ENCODE peak calls at places on chromosomes 5 and 9, in four cellular contexts. One of them, this sample, is unnamed.

GRCh38 chr5:75067434-75067833 is 15.1 kb upstream of the GCNT4 start:
- DNase-seq in germinal center: no peak
- DNase-seq in Peyer's patch: no peak
- DNase-seq in CD8-positive, alpha-beta T cell: no peak
- DNase-seq in this sample: no peak

GRCh38 chr5:141882594-141883183 is 4.5 kb upstream of the PCDH1 start:
- DNase-seq in germinal center: no peak
- DNase-seq in Peyer's patch: no peak
- DNase-seq in CD8-positive, alpha-beta T cell: no peak
- DNase-seq in this sample: no peak

GRCh38 chr9:133307271-133307670 is 28.7 kb downstream of the SURF6 start:
- DNase-seq in germinal center: no peak
- DNase-seq in Peyer's patch: no peak
- DNase-seq in CD8-positive, alpha-beta T cell: no peak
- DNase-seq in this sample: no peak

GRCh38 chr9:92245005-92245797 is 48.3 kb downstream of the IARS1 start:
- DNase-seq in germinal center: no peak
- DNase-seq in Peyer's patch: no peak
- DNase-seq in CD8-positive, alpha-beta T cell: no peak
- DNase-seq in this sample: no peak

GRCh38 chr5:132229236-132229635 is 1.6 kb upstream of the P4HA2 start:
- DNase-seq in germinal center: no peak
- DNase-seq in Peyer's patch: peak
- DNase-seq in CD8-positive, alpha-beta T cell: no peak
- DNase-seq in this sample: no peak

GRCh38 chr5:102856374-102856748 is 101.3 kb downstream of the PAM start:
- DNase-seq in germinal center: no peak
- DNase-seq in Peyer's patch: no peak
- DNase-seq in CD8-positive, alpha-beta T cell: no peak
- DNase-seq in this sample: no peak

GRCh38 chr9:126347911-126348760 is 21.5 kb downstream of the MVB12B start:
- DNase-seq in germinal center: no peak
- DNase-seq in Peyer's patch: no peak
- DNase-seq in CD8-positive, alpha-beta T cell: no peak
- DNase-seq in this sample: no peak

GRCh38 chr5:68368280-68368679 is 152.7 kb downstream of the PIK3R1 start:
- DNase-seq in germinal center: no peak
- DNase-seq in Peyer's patch: no peak
- DNase-seq in CD8-positive, alpha-beta T cell: no peak
- DNase-seq in this sample: no peak

GRCh38 chr9:109031241-109031640 is 17.9 kb upstream of the CTNNAL1 start:
- DNase-seq in germinal center: no peak
- DNase-seq in Peyer's patch: no peak
- DNase-seq in CD8-positive, alpha-beta T cell: no peak
- DNase-seq in this sample: no peak

GRCh38 chr5:664994-665360 is 28.2 kb downstream of the TPPP start:
- DNase-seq in germinal center: no peak
- DNase-seq in Peyer's patch: no peak
- DNase-seq in CD8-positive, alpha-beta T cell: no peak
- DNase-seq in this sample: no peak

GRCh38 chr5:141732417-141732816 is 50.4 kb upstream of the ARAP3 start:
- DNase-seq in germinal center: no peak
- DNase-seq in Peyer's patch: no peak
- DNase-seq in CD8-positive, alpha-beta T cell: no peak
- DNase-seq in this sample: no peak

GRCh38 chr5:5637163-5637562 is 214.7 kb downstream of the ICE1 start:
- DNase-seq in germinal center: no peak
- DNase-seq in Peyer's patch: no peak
- DNase-seq in CD8-positive, alpha-beta T cell: no peak
- DNase-seq in this sample: no peak

This sample was measured in B cell.